ENCODE peak calls at places on chromosomes 7 and 10, in four cellular contexts. Y, G, O and T are unnamed samples.

GRCh38 chr7:39199951-39200350 is 222.2 kb downstream of the POU6F2 start:
- DNase-seq in Y (no peak), G (no peak), O (no peak), T (no peak)

GRCh38 chr7:4733936-4734528 is 41.4 kb upstream of the AP5Z1 start:
- DNase-seq in Y (no peak), G (no peak), O (no peak), T (no peak)

GRCh38 chr10:77422491-77423338 is 214.9 kb downstream of the KCNMA1 start:
- DNase-seq in Y (no peak), G (no peak), O (no peak), T (no peak)

GRCh38 chr10:74103560-74104248 is 46.9 kb downstream of the AP3M1 start:
- DNase-seq in Y (no peak), G (no peak), O (no peak), T (no peak)

GRCh38 chr10:62635127-62635526 is 169.4 kb upstream of the ADO start:
- DNase-seq in Y (no peak), G (no peak), O (no peak), T (no peak)

GRCh38 chr7:128801667-128802066 is 9.9 kb downstream of the CCDC136 start:
- DNase-seq in Y (no peak), G (no peak), O (no peak), T (no peak)

GRCh38 chr7:1355568-1356340 is 103.5 kb downstream of the MICALL2 start:
- DNase-seq in Y (no peak), G (no peak), O (no peak), T (no peak)

GRCh38 chr10:98460837-98461499 is 14.2 kb upstream of the HPS1 start:
- DNase-seq in Y (no peak), G (peak), O (no peak), T (no peak)

GRCh38 chr10:14403846-14404623 is 73.3 kb upstream of the FRMD4A start:
- DNase-seq in Y (no peak), G (no peak), O (no peak), T (no peak)

GRCh38 chr7:54811016-54811924 is 52.3 kb upstream of the SEC61G start:
- DNase-seq in Y (no peak), G (no peak), O (no peak), T (no peak)